ENCODE peak calls at places on chromosomes 2 and 18, in nine cellular contexts. H is stomach, X is right lobe of liver, M is AG04449, Q is pancreas, J is keratinocyte, U is A549, F is GM23338, Z is body of pancreas. G is an unnamed sample.

GRCh38 chr2:223048519-223048918 is 3.5 kb upstream of the KCNE4 start:
- DNase-seq in H (no peak), X (no peak), Q (no peak), J (no peak), U (no peak), Z (no peak), F (no peak), M (no peak), G (no peak)

GRCh38 chr2:71922501-71923142 is 225.0 kb downstream of the CYP26B1 start:
- DNase-seq in Z (no peak), Q (no peak), J (no peak), X (no peak), H (no peak), U (no peak), M (no peak), F (no peak), G (no peak)

GRCh38 chr2:69046221-69046662 is 33.3 kb downstream of the ANTXR1 start:
- DNase-seq in M (peak), Z (no peak), U (peak), X (no peak), J (no peak), H (peak), F (no peak), Q (no peak), G (peak)

GRCh38 chr18:28793911-28794310 is 617.0 kb upstream of the CDH2 start:
- DNase-seq in Z (no peak), F (no peak), Q (no peak), J (no peak), M (no peak), X (no peak), H (no peak), U (no peak), G (no peak)

GRCh38 chr2:16565481-16565880 is 100.2 kb downstream of the CYRIA start:
- DNase-seq in M (no peak), H (no peak), U (no peak), Q (no peak), X (no peak), F (no peak), J (no peak), Z (no peak), G (no peak)

GRCh38 chr2:143528021-143528420 is 398.8 kb downstream of the ARHGAP15 start:
- DNase-seq in Z (no peak), J (no peak), Q (no peak), X (no peak), F (no peak), M (no peak), U (no peak), H (no peak), G (no peak)

GRCh38 chr2:15539999-15540398 is 21.1 kb downstream of the NBAS start:
- DNase-seq in X (no peak), M (no peak), Q (no peak), U (no peak), J (no peak), F (no peak), Z (no peak), H (no peak), G (no peak)

GRCh38 chr2:234981197-234982095 is 29.6 kb downstream of the SH3BP4 start:
- DNase-seq in F (peak), Q (no peak), X (peak), H (peak), M (peak), Z (peak), U (peak), J (no peak), G (peak)

GRCh38 chr2:167626301-167626700 is 621.1 kb downstream of the STK39 start:
- DNase-seq in X (no peak), H (no peak), Q (no peak), Z (no peak), F (no peak), J (no peak), M (no peak), U (no peak), G (peak)

GRCh38 chr2:160097329-160097728 is 34.9 kb upstream of the PLA2R1 start:
- DNase-seq in Q (no peak), X (no peak), M (no peak), J (no peak), U (no peak), H (no peak), Z (no peak), F (no peak), G (no peak)

GRCh38 chr2:75729861-75730260 is 19.1 kb upstream of the GCFC2 start:
- DNase-seq in U (no peak), Z (no peak), J (no peak), H (no peak), M (no peak), F (peak), X (no peak), Q (no peak), G (no peak)

GRCh38 chr2:219498280-219499057 is at the start of gene GMPPA:
- DNase-seq in H (peak), J (peak), U (peak), X (peak), M (peak), Q (peak), F (peak), Z (peak), G (peak)

GRCh38 chr2:219499058-219499307 is 292 bp downstream of the GMPPA start:
- DNase-seq in U (no peak), J (no peak), M (no peak), Z (no peak), F (no peak), Q (no peak), H (no peak), X (no peak), G (no peak)

GRCh38 chr2:219499555-219499954 is 864 bp downstream of the GMPPA start:
- DNase-seq in F (no peak), H (no peak), J (no peak), Q (no peak), X (no peak), Z (no peak), M (no peak), U (no peak), G (no peak)

GRCh38 chr2:219501441-219501840 is 2.8 kb downstream of the GMPPA start:
- DNase-seq in H (no peak), X (no peak), M (no peak), F (no peak), U (no peak), J (no peak), Z (no peak), Q (no peak), G (no peak)

DNA sequence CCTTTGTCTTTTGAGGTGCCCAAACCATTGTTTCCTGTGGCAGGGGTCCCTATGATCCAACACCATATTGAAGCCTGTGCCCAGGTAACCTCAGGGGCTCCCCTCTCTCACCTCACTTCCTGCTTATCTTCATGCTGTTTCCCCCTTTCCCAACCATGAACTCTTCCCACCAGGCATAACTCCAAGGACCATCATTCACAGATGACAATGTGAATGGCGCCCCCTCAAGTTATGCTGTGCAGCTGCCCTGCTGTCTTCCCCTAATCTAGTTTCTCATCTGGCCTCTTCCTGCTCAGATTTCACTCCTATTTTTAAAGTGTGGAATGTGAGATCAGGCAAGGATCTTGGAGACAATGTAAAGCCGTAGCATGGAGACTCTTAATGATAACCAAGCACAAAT is 1.4 kb downstream of the GMPPA start:
- DNase-seq in M (no peak), Q (no peak), X (no peak), U (no peak), F (peak), Z (no peak), J (no peak), H (no peak), G (no peak)
- H3K4me3 ChIP-seq in M (peak), Q (no peak), X (no peak), U (no peak), F (peak), Z (no peak), J (no peak), H (peak), G (peak)

DNA sequence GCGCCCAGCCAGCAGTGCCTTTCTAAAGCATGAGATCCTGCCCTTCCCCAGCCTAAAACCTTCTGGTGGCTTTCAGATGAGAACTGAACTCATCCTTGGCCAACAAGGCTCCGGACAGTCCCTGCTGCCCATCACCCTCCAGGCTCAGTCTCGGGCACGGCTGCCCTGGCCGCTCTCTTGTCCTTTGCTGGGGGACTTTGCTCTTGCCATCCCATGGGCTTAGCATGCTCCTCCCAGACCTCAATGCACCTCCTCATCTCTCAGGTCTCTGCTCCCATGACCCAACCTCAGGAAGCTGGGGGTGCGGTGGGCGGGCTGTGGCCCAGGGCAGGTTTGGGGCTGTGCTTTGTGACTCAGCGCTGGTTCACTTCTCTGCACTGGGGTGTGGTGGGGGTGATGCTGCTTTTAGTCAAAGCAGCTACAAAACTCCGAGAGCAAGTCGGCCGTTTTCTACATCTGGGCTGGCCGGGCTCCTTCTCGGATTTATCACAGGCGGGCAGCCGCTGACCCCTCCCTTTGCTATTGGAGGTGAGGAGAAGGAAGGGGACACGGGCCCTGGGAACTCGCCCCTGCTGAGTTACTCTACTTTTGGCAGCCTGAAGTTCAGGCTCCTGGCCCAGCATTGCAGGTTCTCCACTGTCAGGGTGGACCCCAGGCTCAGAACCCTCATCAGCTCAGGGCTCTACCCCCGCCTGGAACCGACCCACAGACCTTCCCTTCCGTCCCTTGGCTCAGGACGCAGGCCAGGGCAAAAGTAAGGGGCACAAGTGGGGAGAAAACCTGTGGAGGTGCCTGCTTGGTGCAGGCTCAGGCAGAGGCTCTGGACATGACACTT is 90.6 kb upstream of the TAF1B start:
- DNase-seq in Z (no peak), M (no peak), X (no peak), U (peak), F (no peak), Q (no peak), J (peak), H (no peak), G (no peak)
- H3K4me3 ChIP-seq in Z (no peak), M (peak), X (no peak), U (peak), F (no peak), Q (no peak), J (peak), H (peak), G (peak)

GRCh38 chr2:85413592-85414421 is 3.6 kb upstream of the CAPG start:
- DNase-seq in U (no peak), J (peak), F (peak), X (no peak), M (no peak), Z (peak), H (peak), Q (peak), G (no peak)
- H3K4me3 ChIP-seq in U (peak), J (peak), F (peak), X (peak), M (peak), Z (peak), H (peak), Q (peak), G (peak)

GRCh38 chr2:128233790-128234395 is 84.8 kb downstream of the HS6ST1 start:
- DNase-seq in J (no peak), M (no peak), U (no peak), H (no peak), Z (no peak), X (no peak), F (no peak), Q (no peak), G (no peak)
- H3K4me3 ChIP-seq in J (peak), M (peak), U (no peak), H (peak), Z (no peak), X (no peak), F (peak), Q (peak), G (peak)